ENCODE peak calls at places on chromosome 20, in five cellular contexts. I is aorta; K is OCI-LY7; T is brain microvascular endothelial cell; E is CD4-positive, alpha-beta memory T cell. Z is an unnamed sample.

GRCh38 chr20:59159091-59159821 is 4.4 kb upstream of the ZNF831 start:
- DNase-seq in K (no peak), I (no peak), T (no peak), E (peak; percentile 87), Z (no peak)

GRCh38 chr20:63023071-63023835 is 16.5 kb upstream of the BHLHE23 start:
- DNase-seq in I (peak; percentile 64), T (no peak), E (no peak), K (no peak), Z (no peak)

GRCh38 chr20:45058168-45058850 is 42.6 kb downstream of the KCNS1 start:
- DNase-seq in E (no peak), K (no peak), I (no peak), T (no peak), Z (no peak)

GRCh38 chr20:8530022-8530421 is 398.0 kb downstream of the PLCB1 start:
- DNase-seq in I (no peak), T (no peak), K (no peak), E (no peak), Z (no peak)

GRCh38 chr20:63702036-63702665 is 5.6 kb downstream of the ARFRP1 start:
- DNase-seq in K (no peak), T (no peak), I (peak; percentile 69), E (no peak), Z (no peak)

GRCh38 chr20:38625896-38626295 is 24.3 kb downstream of the ARHGAP40 start:
- DNase-seq in I (no peak), T (no peak), E (no peak), K (no peak), Z (no peak)

GRCh38 chr20:48731581-48731980 is 96.2 kb downstream of the PREX1 start:
- DNase-seq in K (no peak), I (peak; percentile 70), T (no peak), E (no peak), Z (no peak)

GRCh38 chr20:38043512-38044300 is 10.2 kb downstream of the RPRD1B start:
- DNase-seq in T (peak; percentile 94), I (no peak), K (no peak), E (no peak), Z (peak; percentile 86)

GRCh38 chr20:53693265-53693871 is 99.7 kb upstream of the ZNF217 start:
- DNase-seq in I (no peak), T (no peak), K (no peak), E (no peak), Z (no peak)

GRCh38 chr20:49630396-49630951 is 62.5 kb upstream of the PTGIS start:
- DNase-seq in E (no peak), I (no peak), K (peak; percentile 80), T (no peak), Z (no peak)

GRCh38 chr20:38453941-38454340 is 18.7 kb upstream of the RALGAPB start:
- DNase-seq in T (no peak), K (peak; percentile 86), E (no peak), I (peak; percentile 57), Z (no peak)

GRCh38 chr20:44083220-44083933 is 103.6 kb downstream of the JPH2 start:
- DNase-seq in E (no peak), I (no peak), T (no peak), K (no peak), Z (peak; percentile 52)

GRCh38 chr20:56409946-56410345 is 2.1 kb upstream of the CASS4 start:
- DNase-seq in E (no peak), K (no peak), T (no peak), I (no peak), Z (no peak)

GRCh38 chr20:8254911-8255582 is 123.0 kb downstream of the PLCB1 start:
- DNase-seq in I (no peak), K (no peak), E (no peak), T (peak; percentile 30), Z (no peak)

GRCh38 chr20:57137676-57138075 is 128.8 kb downstream of the BMP7 start:
- DNase-seq in E (no peak), K (no peak), T (no peak), I (peak; percentile 24), Z (no peak)

GRCh38 chr20:44180814-44181213 is 6.2 kb downstream of the JPH2 start:
- DNase-seq in E (no peak), K (no peak), T (no peak), I (peak; percentile 84), Z (no peak)

GRCh38 chr20:11301699-11302098 is 616.0 kb upstream of the BTBD3 start:
- DNase-seq in E (no peak), K (no peak), T (no peak), I (no peak), Z (no peak)

GRCh38 chr20:60036346-60037119 is 78.3 kb downstream of the CDH26 start:
- DNase-seq in I (peak; percentile 37), K (no peak), E (no peak), T (no peak), Z (no peak)

GRCh38 chr20:2700913-2701620 is 8.5 kb downstream of the EBF4 start:
- DNase-seq in I (no peak), E (no peak), K (no peak), T (no peak), Z (no peak)

GRCh38 chr20:9867196-9867980 is 28.5 kb upstream of the PAK5 start:
- DNase-seq in I (no peak), E (no peak), T (no peak), K (no peak), Z (no peak)

GRCh38 chr20:56710577-56711465 is 81.7 kb downstream of the TFAP2C start:
- DNase-seq in I (no peak), E (no peak), T (peak; percentile 14), K (no peak), Z (peak; percentile 66)

GRCh38 chr20:63049561-63050221 is 42.9 kb upstream of the BHLHE23 start:
- DNase-seq in T (no peak), K (no peak), E (no peak), I (peak; percentile 62), Z (no peak)

GRCh38 chr20:14775778-14776177 is 438.4 kb upstream of the FLRT3 start:
- DNase-seq in K (no peak), T (peak; percentile 98), E (no peak), I (no peak), Z (peak; percentile 21)

GRCh38 chr20:44548171-44548678 is 26.4 kb upstream of the SERINC3 start:
- DNase-seq in T (no peak), I (no peak), E (no peak), K (no peak), Z (no peak)

GRCh38 chr20:24497851-24498250 is 28.4 kb downstream of the SYNDIG1 start:
- DNase-seq in K (no peak), I (no peak), T (peak; percentile 33), E (no peak), Z (no peak)

GRCh38 chr20:22368235-22368634 is 216.1 kb downstream of the FOXA2 start:
- DNase-seq in T (no peak), E (no peak), K (peak; percentile 8), I (no peak), Z (no peak)

GRCh38 chr20:16613954-16614353 is 40.7 kb upstream of the KIF16B start:
- DNase-seq in E (no peak), K (no peak), I (no peak), T (no peak), Z (no peak)

GRCh38 chr20:10647471-10647870 is 26.3 kb downstream of the JAG1 start:
- DNase-seq in I (no peak), K (peak; percentile 12), E (no peak), T (no peak), Z (no peak)

GRCh38 chr20:63032026-63032800 is 25.4 kb upstream of the BHLHE23 start:
- DNase-seq in E (no peak), T (no peak), K (no peak), I (peak; percentile 57), Z (no peak)

GRCh38 chr20:62590301-62591121 is 51.8 kb upstream of the SLCO4A1 start:
- DNase-seq in E (no peak), T (peak; percentile 17), I (no peak), K (no peak), Z (peak; percentile 99)

GRCh38 chr20:1894471-1894950 is 696 bp upstream of the SIRPA start:
- DNase-seq in I (peak; percentile 90), E (no peak), K (no peak), T (no peak), Z (peak; percentile 41)

GRCh38 chr20:60214901-60215522 is 256.8 kb downstream of the CDH26 start:
- DNase-seq in K (no peak), E (no peak), T (no peak), I (no peak), Z (no peak)

DNA sequence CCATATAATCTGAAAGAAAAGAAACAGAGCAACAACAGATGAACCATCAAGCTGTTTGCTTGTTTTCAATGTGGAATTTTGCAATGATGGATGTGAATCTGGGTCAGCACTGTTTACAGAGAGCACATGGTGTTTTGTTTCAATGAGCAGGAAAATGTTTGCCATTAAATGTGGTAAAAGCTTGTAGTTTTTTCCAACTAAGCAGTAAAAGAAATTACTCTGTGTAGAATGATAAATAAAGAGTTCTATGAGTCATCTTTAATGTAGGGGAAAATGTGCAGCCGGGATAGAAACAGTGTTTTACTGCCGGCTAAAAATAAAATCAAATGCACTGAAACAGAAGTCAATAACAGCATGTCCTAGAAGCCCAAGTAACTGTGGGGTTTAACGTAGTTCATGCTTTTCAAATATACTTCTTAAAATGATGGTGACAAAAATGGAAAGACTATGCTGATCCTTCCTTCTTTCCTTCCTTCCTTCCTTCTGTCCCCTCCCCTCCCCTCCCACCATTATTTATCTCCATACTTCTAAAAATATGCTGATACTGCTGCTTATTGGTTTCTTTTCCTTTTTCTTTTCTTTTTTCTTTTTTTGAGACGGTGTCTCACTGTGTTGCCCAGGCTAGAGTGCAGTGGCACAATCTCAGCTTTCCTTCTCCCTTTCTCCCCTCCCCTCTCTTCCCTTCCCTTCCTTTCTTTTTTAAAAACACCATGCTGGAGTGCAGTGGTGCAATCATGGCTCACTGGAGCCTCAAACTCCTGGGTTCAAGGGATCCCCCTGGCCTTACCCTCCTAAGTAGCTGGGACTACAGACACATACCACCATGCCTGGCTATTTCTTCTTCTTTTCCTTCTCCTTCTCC is 6.3 kb upstream of the NAA20 start:
- DNase-seq in I (no peak), K (no peak), T (no peak), E (no peak), Z (no peak)
- H3K4me3 ChIP-seq in I (peak overlapping the region; percentile 47), K (no peak overlapping the region), T (no peak overlapping the region), E (no peak overlapping the region), Z (no peak overlapping the region)

GRCh38 chr20:35698298-35699126 is 640 bp downstream of the NFS1 start:
- DNase-seq in T (no peak), E (no peak), I (peak; percentile 56), K (peak; percentile 31), Z (peak; percentile 32)
- H3K4me3 ChIP-seq in T (peak overlapping the region; percentile 99), E (peak overlapping the region; percentile 92), I (peak overlapping the region; percentile 61), K (peak overlapping the region; percentile 87), Z (peak overlapping the region; percentile 87)

GRCh38 chr20:32386091-32386490 is 28.0 kb downstream of the ASXL1 start:
- DNase-seq in E (no peak), T (no peak), K (no peak), I (no peak), Z (no peak)
- H3K4me3 ChIP-seq in E (no peak overlapping the region), T (no peak overlapping the region), K (no peak overlapping the region), I (no peak overlapping the region), Z (no peak overlapping the region)

DNA sequence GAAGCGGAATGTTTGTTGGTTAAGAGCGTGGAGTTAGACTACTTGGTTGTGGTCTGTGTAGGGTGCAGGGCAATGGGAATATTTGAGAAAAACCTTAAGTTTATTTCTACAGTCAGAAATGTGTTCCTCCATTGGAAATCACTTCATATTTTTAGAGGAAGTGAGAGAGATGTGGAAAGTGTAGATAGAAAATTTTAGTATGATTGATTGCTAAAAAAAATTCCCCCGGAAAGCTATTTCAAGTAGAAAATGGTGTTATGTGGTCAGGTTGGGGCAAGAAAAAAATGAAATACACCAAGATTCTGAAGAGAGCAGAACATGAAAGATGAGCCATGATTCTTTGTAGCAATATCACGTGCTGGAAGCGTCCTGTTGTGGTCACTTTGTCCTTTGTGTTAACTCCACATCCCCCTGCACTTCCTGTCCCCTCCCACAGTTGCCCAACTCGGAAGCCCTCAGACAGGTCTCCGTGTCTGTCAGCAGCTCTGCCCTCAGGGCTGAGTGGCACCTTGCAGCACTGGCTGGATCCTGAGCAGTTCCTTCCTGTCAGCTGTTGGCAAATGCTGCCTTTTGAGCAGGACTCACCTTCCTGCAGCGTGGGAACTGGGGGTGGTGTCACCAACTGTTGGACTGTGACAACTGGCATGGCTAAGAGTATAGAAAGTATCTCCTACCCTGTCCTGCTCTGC is 137.5 kb upstream of the SLC24A3 start:
- DNase-seq in E (no peak), T (no peak), K (no peak), I (no peak), Z (no peak)
- H3K4me3 ChIP-seq in E (no peak overlapping the region), T (no peak overlapping the region), K (no peak overlapping the region), I (no peak overlapping the region), Z (no peak overlapping the region)

Z was measured in MG63.